ENCODE peak calls at places on chromosomes 16 and 17, in ten cellular contexts. S is Calu3, L is progenitor cell of endocrine pancreas, D is adrenal gland, H is GM12864, N is WTC11, M is lung, W is B cell, Q is mammary epithelial cell, F is left lung. U is an unnamed sample.

GRCh38 chr16:67415872-67416793 is at the start of gene ZDHHC1:
- DNase-seq in L (peak; percentile 72), F (peak; percentile 93), S (peak; percentile 92), N (peak; percentile 83), H (no peak), M (peak; percentile 61), Q (peak; percentile 53), W (peak; percentile 63), D (peak; percentile 75), U (no peak)

GRCh38 chr17:78640700-78641099 is 63.5 kb upstream of the DNAH17 start:
- DNase-seq in F (no peak), D (no peak), L (no peak), H (no peak), M (no peak), S (no peak), W (no peak), Q (no peak), N (no peak), U (no peak)

GRCh38 chr17:417691-418420 is 65.2 kb upstream of the RPH3AL start:
- DNase-seq in N (no peak), H (no peak), F (no peak), W (no peak), D (no peak), Q (no peak), L (no peak), M (no peak), S (no peak), U (no peak)

GRCh38 chr16:11682655-11683096 is 14.4 kb downstream of the SNN start:
- DNase-seq in M (no peak), W (no peak), L (no peak), N (no peak), Q (peak; percentile 88), D (no peak), F (no peak), H (no peak), S (no peak), U (no peak)

GRCh38 chr17:28575126-28575795 is 1.4 kb downstream of the ALDOC start:
- DNase-seq in F (no peak), Q (no peak), L (no peak), D (no peak), M (no peak), S (no peak), H (no peak), W (no peak), N (no peak), U (no peak)

GRCh38 chr16:61987474-61988012 is 48.7 kb downstream of the CDH8 start:
- DNase-seq in F (no peak), D (no peak), S (no peak), N (no peak), W (no peak), Q (no peak), L (no peak), M (no peak), H (no peak), U (no peak)

GRCh38 chr16:30092373-30093010 is 768 bp upstream of the TBX6 start:
- DNase-seq in W (peak; percentile 87), Q (no peak), L (no peak), D (peak; percentile 82), S (peak; percentile 73), H (peak; percentile 83), N (peak; percentile 86), F (peak; percentile 95), M (peak; percentile 86), U (peak; percentile 96)

GRCh38 chr17:1019451-1019850 is 22.5 kb downstream of the TIMM22 start:
- DNase-seq in Q (no peak), W (no peak), N (no peak), M (no peak), L (no peak), H (no peak), S (no peak), D (no peak), F (no peak), U (no peak)

GRCh38 chr16:4142268-4142667 is 26.0 kb upstream of the ADCY9 start:
- DNase-seq in S (no peak), N (no peak), Q (no peak), M (no peak), L (no peak), H (peak; percentile 19), D (no peak), F (no peak), W (no peak), U (peak; percentile 64)

GRCh38 chr16:4244254-4244812 is 2.5 kb upstream of the SRL start:
- DNase-seq in W (no peak), M (no peak), F (no peak), N (no peak), H (no peak), D (no peak), Q (no peak), L (no peak), S (no peak), U (no peak)

GRCh38 chr17:30093463-30094147 is 23.0 kb upstream of the NSRP1 start:
- DNase-seq in L (peak; percentile 47), M (no peak), S (peak; percentile 69), D (peak; percentile 47), N (peak; percentile 72), H (no peak), W (peak; percentile 43), Q (peak; percentile 43), F (no peak), U (no peak)

GRCh38 chr17:7553356-7553755 is 4.5 kb downstream of the TNFSF12 start:
- DNase-seq in H (no peak), L (no peak), Q (no peak), N (no peak), W (no peak), S (no peak), F (no peak), M (no peak), D (no peak), U (no peak)

GRCh38 chr17:4150106-4150505 is 7.1 kb downstream of the CYB5D2 start:
- DNase-seq in F (no peak), Q (no peak), S (no peak), D (no peak), W (no peak), N (no peak), L (no peak), M (no peak), H (no peak), U (no peak)

GRCh38 chr17:2233441-2233947 is 70.1 kb downstream of the SMG6 start:
- DNase-seq in F (no peak), D (peak; percentile 12), N (no peak), S (no peak), L (no peak), W (no peak), Q (no peak), M (no peak), H (no peak), U (no peak)

GRCh38 chr17:48052956-48053757 is 5.0 kb downstream of the NFE2L1 start:
- DNase-seq in N (no peak), F (no peak), D (peak; percentile 87), S (peak; percentile 53), L (no peak), Q (no peak), H (no peak), M (no peak), W (no peak), U (no peak)

GRCh38 chr16:2911580-2912329 is at the start of gene FLYWCH1:
- DNase-seq in M (peak; percentile 98), Q (peak; percentile 96), S (peak; percentile 99), L (peak; percentile 97), N (peak; percentile 99), H (peak; percentile 94), W (peak; percentile 98), D (peak; percentile 99), F (peak; percentile 99), U (peak; percentile 97)
- TF ChIP-seq CTCF in M (no peak), Q (no peak), S (no peak), L (no peak), N (no peak), H (no peak), W (no peak), D (no peak), F (no peak), U (no peak)

DNA sequence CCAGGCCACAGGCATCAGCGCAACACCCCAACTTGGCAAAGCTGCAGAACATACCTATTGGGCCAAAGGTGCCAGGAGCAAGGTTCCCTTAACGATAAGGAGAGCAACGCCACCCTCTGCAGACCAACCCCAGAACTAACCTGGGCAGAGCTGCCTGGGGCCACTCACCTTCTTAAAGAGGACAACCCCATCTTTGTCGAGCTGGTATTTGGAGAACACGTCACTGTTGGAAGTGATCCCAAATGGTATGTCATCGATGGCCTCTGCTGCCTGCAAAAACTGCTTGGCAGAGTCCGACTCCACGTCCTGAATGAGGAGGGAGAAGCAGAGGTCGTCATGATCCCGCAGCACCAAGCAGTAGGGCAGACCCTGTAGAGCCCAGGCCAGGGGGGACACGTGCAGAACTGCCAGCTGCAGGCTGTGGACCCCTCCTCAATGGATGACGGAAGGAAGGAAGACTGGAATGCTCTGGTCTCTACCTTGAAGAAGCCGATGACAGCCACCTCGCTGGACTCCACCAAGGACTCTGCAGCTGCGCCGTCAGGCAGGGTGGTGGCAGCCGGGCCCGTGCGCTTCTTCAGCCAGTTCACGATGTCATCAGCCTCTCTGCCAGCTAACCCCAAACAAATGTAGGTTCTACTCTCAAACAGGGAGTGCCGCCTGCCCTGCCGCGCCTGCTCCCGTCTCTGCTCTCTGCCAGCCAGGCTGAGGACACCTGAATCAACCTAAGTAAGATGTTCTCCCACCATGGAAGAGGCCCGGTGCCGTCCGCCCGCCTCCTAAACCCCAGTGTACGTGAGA is 5.2 kb downstream of the P4HB start:
- DNase-seq in S (no peak), H (no peak), W (no peak), Q (peak; percentile 73), L (no peak), N (no peak), D (peak; percentile 66), F (no peak), M (no peak), U (no peak)
- TF ChIP-seq CTCF in S (no peak), H (no peak), W (no peak), Q (peak; percentile 51), L (no peak), N (no peak), D (no peak), F (no peak), M (no peak), U (no peak)

DNA sequence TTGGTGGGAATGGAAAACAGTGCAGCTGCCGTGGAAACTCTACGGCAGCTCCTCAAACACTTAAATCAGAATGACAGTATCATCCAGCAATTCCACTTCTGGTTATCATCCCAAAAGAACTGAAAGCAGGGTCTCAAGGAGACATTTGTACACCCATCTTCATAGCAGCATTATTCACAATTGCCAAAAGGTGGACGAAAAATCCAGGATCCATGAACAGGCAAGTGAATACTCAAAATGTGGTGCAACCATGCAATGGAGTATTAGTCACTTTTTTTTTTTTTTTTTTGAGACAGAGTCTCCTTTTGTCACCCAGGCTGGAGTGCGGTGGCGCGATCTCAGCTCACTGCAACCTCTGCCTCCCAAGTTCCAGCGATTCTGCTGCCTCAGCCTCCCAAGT is 10.6 kb upstream of the AATK start:
- DNase-seq in W (peak; percentile 0), M (no peak), N (no peak), F (no peak), L (no peak), D (no peak), Q (no peak), H (no peak), S (no peak), U (no peak)
- TF ChIP-seq CTCF in W (no peak), M (no peak), N (no peak), F (no peak), L (no peak), D (no peak), Q (no peak), H (no peak), S (no peak), U (peak; percentile 15)

GRCh38 chr16:85027349-85027967 is at the start of gene KIAA0513:
- DNase-seq in N (peak; percentile 91), D (peak; percentile 95), H (peak; percentile 65), M (peak; percentile 94), Q (peak; percentile 89), S (peak; percentile 98), F (peak; percentile 98), W (peak; percentile 95), L (peak; percentile 97), U (peak; percentile 93)
- TF ChIP-seq CTCF in N (no peak), D (peak; percentile 10), H (peak; percentile 19), M (peak; percentile 12), Q (peak; percentile 21), S (no peak), F (no peak), W (no peak), L (peak; percentile 12), U (no peak)